ENCODE peak calls at places on chromosomes 4 and X, in seven cellular contexts. A is A549, O is upper lobe of left lung, I is uterus, N is esophagus muscularis mucosa, E is sigmoid colon, C is heart left ventricle. K is an unnamed sample.

GRCh38 chr4:173264245-173264959 is 69.8 kb downstream of the HMGB2 start:
- DNase-seq in A (no peak), O (no peak), I (no peak), N (no peak), E (peak), C (peak), K (no peak)

GRCh38 chr4:182307746-182308145 is 64.5 kb downstream of the TENM3 start:
- DNase-seq in A (no peak), O (peak), I (no peak), N (no peak), E (no peak), C (no peak), K (no peak)

GRCh38 chr4:120841580-120841979 is 80.9 kb downstream of the PRDM5 start:
- DNase-seq in A (no peak), O (no peak), I (no peak), N (no peak), E (no peak), C (no peak), K (no peak)

GRCh38 chr4:3717241-3717640 is 48.9 kb upstream of the ADRA2C start:
- DNase-seq in A (no peak), O (no peak), I (no peak), N (no peak), E (no peak), C (no peak), K (no peak)

GRCh38 chr4:84690481-84690880 is 107.6 kb downstream of the CDS1 start:
- DNase-seq in A (no peak), O (no peak), I (no peak), N (no peak), E (no peak), C (no peak), K (no peak)

GRCh38 chrX:66163849-66164401 is at the start of gene HEPH:
- DNase-seq in A (no peak), O (no peak), I (peak), N (no peak), E (no peak), C (no peak), K (no peak)

GRCh38 chrX:96846841-96847240 is 36.9 kb upstream of the RPA4 start:
- DNase-seq in A (no peak), O (no peak), I (no peak), N (no peak), E (no peak), C (no peak), K (no peak)

GRCh38 chr4:17515724-17516407 is 901 bp downstream of the CLRN2 start:
- DNase-seq in A (no peak), O (no peak), I (no peak), N (no peak), E (no peak), C (no peak), K (no peak)

GRCh38 chr4:173235050-173235449 is 66.4 kb downstream of the GALNT7 start:
- DNase-seq in A (no peak), O (no peak), I (peak), N (no peak), E (peak), C (no peak), K (no peak)

GRCh38 chr4:175127314-175127713 is 209.2 kb downstream of the ADAM29 start:
- DNase-seq in A (no peak), O (no peak), I (no peak), N (no peak), E (no peak), C (no peak), K (no peak)

GRCh38 chr4:7195546-7196282 is 3.4 kb downstream of the SORCS2 start:
- DNase-seq in A (no peak), O (no peak), I (no peak), N (no peak), E (peak), C (no peak), K (peak)

GRCh38 chrX:103918584-103919335 is 43.7 kb upstream of the TMSB15B start:
- DNase-seq in A (peak), O (peak), I (peak), N (no peak), E (peak), C (peak), K (peak)

DNA sequence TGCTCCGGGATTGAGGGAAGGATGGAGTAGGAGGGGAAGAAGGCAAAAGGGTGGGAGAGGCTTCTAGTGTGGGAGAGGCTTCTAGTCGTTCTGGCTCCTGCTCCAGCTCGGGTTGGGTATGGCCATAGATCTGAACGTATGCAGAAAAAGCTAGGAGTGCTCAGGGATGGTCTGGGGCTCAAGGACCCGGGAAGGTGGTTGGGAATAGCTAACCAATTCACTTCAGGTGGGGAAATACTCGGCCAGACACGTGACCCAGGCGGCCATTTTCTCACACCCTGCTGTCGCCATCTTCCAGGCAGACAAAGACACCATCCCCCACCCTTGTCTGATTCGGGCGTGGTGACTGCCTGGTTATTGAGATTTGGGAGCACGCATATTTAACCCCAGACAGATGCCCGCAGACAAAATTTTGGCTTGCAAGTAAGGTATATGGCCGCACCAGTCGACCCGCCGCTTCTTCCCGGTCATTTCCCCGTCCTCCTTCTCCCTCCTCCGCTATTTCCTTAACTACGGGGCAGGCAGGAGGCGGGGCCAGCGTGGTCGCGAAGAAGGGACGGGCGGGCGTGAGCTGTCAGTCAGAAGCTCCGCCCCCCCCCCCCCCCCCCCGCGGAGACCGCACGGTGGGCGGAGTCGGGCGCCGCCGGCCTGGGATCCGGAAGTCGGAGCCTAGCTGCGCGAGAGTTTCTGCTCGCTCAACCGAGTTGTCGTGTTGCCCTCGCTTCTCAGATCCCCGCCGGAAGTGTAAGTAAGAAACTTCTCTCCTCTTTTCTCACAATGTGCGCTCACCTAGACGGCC is at the start of gene GNL3L:
- DNase-seq in A (peak), O (peak), I (peak), N (peak), E (peak), C (peak), K (peak)
- TF ChIP-seq POLR2A in A (peak), O (peak), I (peak), N (no peak), E (no peak), C (no peak), K (no peak)

DNA sequence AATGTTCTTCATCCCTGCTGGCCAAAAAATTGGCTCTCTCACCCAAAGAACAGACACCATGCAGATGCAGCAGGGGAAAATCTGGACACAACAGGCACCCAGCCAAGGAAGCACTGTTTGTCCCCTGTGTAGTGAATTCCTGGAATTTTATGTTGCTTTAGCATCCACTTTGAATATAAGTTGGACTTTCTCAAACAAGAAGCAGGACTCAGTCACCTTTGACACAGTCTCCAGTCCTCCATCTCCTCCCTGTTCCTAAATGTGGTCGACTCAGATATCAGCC is 11.8 kb downstream of the ZNF182 start:
- DNase-seq in A (no peak), O (no peak), I (no peak), N (no peak), E (no peak), C (no peak), K (no peak)
- TF ChIP-seq POLR2A in A (no peak), O (no peak), I (no peak), N (no peak), E (no peak), C (no peak), K (no peak)

GRCh38 chr4:162272215-162272614 is 108.4 kb upstream of the FSTL5 start:
- DNase-seq in A (no peak), O (no peak), I (no peak), N (no peak), E (no peak), C (no peak), K (no peak)
- TF ChIP-seq POLR2A in A (no peak), O (no peak), I (no peak), N (no peak), E (no peak), C (no peak), K (no peak)

GRCh38 chr4:184267673-184268573 is 50.2 kb upstream of the ENPP6 start:
- DNase-seq in A (peak), O (peak), I (no peak), N (no peak), E (no peak), C (peak), K (peak)
- TF ChIP-seq POLR2A in A (no peak), O (no peak), I (no peak), N (no peak), E (no peak), C (no peak), K (no peak)

DNA sequence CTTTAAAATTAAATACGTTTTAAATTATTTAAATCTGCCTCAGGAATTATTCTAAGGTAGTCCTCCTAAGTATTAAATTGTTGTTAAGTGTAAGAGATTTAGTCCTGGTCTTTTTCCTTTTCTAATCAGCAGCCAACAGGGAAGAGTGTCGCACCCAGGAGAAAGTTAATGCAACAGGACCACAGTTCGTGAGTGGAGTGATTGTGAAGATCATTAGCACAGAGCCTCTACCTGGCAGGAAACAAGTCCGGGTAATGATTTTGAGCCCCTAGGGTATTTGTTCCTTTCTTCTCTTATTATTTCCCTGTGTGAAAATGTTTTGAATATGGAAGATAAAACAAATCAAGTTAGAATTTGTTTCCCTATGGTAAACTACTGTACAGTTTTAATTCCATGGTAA is 13.4 kb downstream of the LARP7 start:
- DNase-seq in A (no peak), O (no peak), I (no peak), N (no peak), E (no peak), C (no peak), K (no peak)
- TF ChIP-seq POLR2A in A (no peak), O (no peak), I (no peak), N (no peak), E (no peak), C (no peak), K (no peak)